ENCODE peak calls at places on chromosomes 11 and 22, in five cellular contexts. K is MM.1S, G is fibroblast of mammary gland, D is epithelial cell of esophagus, T is Calu3. Q is an unnamed sample.

GRCh38 chr11:115929618-115930129 is 425.5 kb upstream of the CADM1 start:
- DNase-seq in T (no peak), G (no peak), D (no peak), K (no peak), Q (peak)

GRCh38 chr22:33519140-33519973 is 400.9 kb downstream of the LARGE1 start:
- DNase-seq in K (peak), G (peak), T (peak), D (no peak), Q (peak)

GRCh38 chr22:42801537-42802165 is 55.4 kb downstream of the ARFGAP3 start:
- DNase-seq in D (no peak), K (no peak), G (no peak), T (no peak), Q (no peak)

GRCh38 chr11:37449146-37449545 is 851.1 kb upstream of the RAG2 start:
- DNase-seq in K (peak), T (peak), D (peak), G (peak), Q (no peak)

GRCh38 chr11:73140213-73141030 is 1.7 kb downstream of the FCHSD2 start:
- DNase-seq in D (peak), T (peak), G (peak), K (peak), Q (no peak)

GRCh38 chr22:19114984-19115552 is 7.1 kb downstream of the DGCR2 start:
- DNase-seq in G (no peak), K (no peak), T (no peak), D (no peak), Q (no peak)

GRCh38 chr22:46794067-46794466 is 31.6 kb downstream of the TBC1D22A start:
- DNase-seq in T (no peak), K (no peak), G (no peak), D (no peak), Q (no peak)

GRCh38 chr11:47003180-47003877 is 66.8 kb downstream of the CSTPP1 start:
- DNase-seq in D (no peak), T (no peak), K (no peak), G (peak), Q (no peak)

GRCh38 chr11:28420099-28420498 is 311.9 kb downstream of the METTL15 start:
- DNase-seq in T (no peak), D (no peak), K (no peak), G (no peak), Q (no peak)

GRCh38 chr22:47898946-47899345 is 1136.5 kb downstream of the TBC1D22A start:
- DNase-seq in D (no peak), G (no peak), K (no peak), T (no peak), Q (no peak)

GRCh38 chr11:119103793-119104192 is 2.1 kb upstream of the DPAGT1 start:
- DNase-seq in G (no peak), D (no peak), T (no peak), K (no peak), Q (no peak)

GRCh38 chr11:119533931-119534694 is 111.1 kb upstream of the THY1 start:
- DNase-seq in K (peak), G (peak), D (peak), T (peak), Q (peak)

DNA sequence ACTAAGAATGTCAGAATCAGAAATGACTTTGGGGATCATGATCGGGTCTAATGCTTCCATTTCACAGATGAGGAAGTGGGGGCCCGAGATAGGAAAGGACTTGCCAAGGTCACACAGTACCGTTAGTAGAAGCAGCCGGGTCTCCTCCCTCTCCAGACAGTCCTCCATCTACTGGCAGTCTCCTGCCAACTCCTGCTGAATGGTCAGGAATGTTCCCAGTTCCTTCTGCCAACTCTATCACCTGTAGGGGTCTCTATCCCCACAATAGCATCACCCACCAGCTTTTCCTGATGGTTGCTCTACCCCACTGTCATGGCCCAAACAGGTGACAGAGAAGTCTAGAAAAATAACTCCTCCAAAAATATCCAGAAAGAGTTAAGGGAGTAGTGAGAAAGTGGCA is 23.9 kb upstream of the CCDC86 start:
- DNase-seq in D (no peak), K (no peak), G (no peak), T (no peak), Q (no peak)
- TF ChIP-seq CTCF in D (no peak), K (no peak), G (no peak), T (no peak), Q (no peak)

DNA sequence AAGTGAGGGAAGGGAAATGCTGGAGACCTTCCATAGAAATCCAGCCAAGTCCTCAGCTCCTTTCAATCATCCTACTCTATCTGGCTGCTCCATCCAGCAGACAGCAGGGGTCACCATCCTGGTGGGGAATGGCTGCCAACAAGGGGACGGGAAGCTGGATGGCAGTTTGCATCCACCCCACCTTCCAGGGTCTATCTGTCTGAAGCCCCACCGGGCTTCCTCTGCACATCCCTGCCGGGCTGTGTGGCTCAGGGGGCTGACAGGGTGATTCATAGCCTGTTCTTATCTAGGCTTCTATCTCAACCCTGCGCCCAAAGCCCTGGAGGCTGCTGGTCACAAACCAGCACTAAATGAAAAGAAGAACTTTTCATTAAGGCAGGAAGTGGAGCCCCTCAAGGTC is 1.1 kb downstream of the SYTL2 start:
- DNase-seq in D (no peak), T (peak), K (no peak), G (no peak), Q (no peak)
- TF ChIP-seq CTCF in D (no peak), T (peak), K (no peak), G (peak), Q (no peak)

DNA sequence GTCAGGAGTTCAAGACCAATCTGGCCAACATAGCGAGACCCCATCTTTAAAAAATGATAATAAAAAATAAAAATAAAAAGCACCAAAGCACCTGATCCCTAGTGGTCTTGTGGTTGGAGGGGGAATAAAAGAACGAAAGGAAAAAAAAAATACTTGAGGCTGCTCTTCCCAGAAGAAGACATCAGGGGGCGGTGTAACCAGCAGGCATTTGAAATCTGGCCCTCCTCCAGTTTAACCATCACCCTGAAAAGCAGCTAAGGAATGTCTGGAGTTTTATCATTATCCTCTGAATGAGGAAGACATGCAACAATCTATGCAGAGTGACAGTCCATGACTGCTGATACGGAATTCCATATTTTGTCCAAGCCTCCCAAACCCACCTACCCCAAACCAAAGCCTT is 5.6 kb upstream of the KCTD17 start:
- DNase-seq in D (peak), K (peak), G (peak), T (no peak), Q (no peak)
- TF ChIP-seq CTCF in D (peak), K (peak), G (peak), T (no peak), Q (peak)

GRCh38 chr11:100445231-100445735 is 241.8 kb upstream of the ARHGAP42 start:
- DNase-seq in G (peak), K (no peak), D (peak), T (no peak), Q (no peak)
- TF ChIP-seq CTCF in G (no peak), K (no peak), D (peak), T (no peak), Q (no peak)

GRCh38 chr11:86288776-86289507 is 13.1 kb upstream of the HIKESHI start:
- DNase-seq in K (no peak), G (no peak), T (no peak), D (no peak), Q (no peak)

GRCh38 chr11:86292912-86293606 is 9.0 kb upstream of the HIKESHI start:
- DNase-seq in K (no peak), T (no peak), G (no peak), D (no peak), Q (peak)

GRCh38 chr11:86291466-86292262 is 10.4 kb upstream of the HIKESHI start:
- DNase-seq in D (peak), G (peak), K (peak), T (peak), Q (peak)

DNA sequence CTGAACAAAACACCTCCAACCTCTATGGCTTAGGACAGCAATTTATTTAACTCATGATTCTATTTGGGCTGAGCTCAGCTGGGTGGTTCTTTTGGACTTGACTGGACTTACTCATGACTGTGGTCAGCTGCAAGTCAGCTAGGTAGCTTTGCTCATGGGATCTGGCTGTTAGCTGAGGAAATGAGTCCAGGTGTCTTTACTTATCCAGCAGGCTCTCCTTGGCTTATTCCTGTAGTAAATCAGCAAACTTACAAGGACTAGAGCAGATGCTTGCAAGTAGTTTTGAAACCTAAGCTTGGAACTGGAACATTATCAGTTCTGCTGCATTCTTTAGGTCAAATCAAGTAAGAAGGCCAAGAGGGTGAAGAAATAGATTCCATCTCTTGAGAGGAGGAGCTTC is 8.0 kb upstream of the HIKESHI start:
- DNase-seq in T (no peak), D (no peak), K (no peak), G (peak), Q (no peak)
- TF ChIP-seq CTCF in T (no peak), D (no peak), K (no peak), G (no peak), Q (no peak)

GRCh38 chr11:6900327-6900999 is 8.2 kb upstream of the OR2D2 start:
- DNase-seq in G (peak), K (peak), T (no peak), D (peak), Q (no peak)
- TF ChIP-seq CTCF in G (peak), K (peak), T (no peak), D (peak), Q (peak)

GRCh38 chr11:64268028-64268686 is 16.3 kb downstream of the BAD start:
- DNase-seq in K (no peak), G (no peak), D (no peak), T (no peak), Q (no peak)

GRCh38 chr11:64268687-64269379 is 15.6 kb downstream of the BAD start:
- DNase-seq in T (peak), K (peak), D (peak), G (peak), Q (no peak)

GRCh38 chr11:64267207-64267945 is 16.0 kb downstream of the PLCB3 start:
- DNase-seq in K (no peak), T (no peak), D (no peak), G (peak), Q (no peak)

GRCh38 chr11:64271339-64272132 is 12.9 kb downstream of the BAD start:
- DNase-seq in K (peak), D (peak), G (peak), T (peak), Q (peak)

GRCh38 chr11:64269380-64270234 is 14.9 kb downstream of the BAD start:
- DNase-seq in T (peak), D (peak), K (peak), G (peak), Q (peak)
- TF ChIP-seq CTCF in T (no peak), D (peak), K (peak), G (no peak), Q (peak)

Q was measured in GM13977.